ENCODE peak calls at places on chromosomes 5 and 9, in four cellular contexts. I, G, D and J are unnamed samples.

GRCh38 chr9:106731910-106732309 is 131.1 kb upstream of the ZNF462 start:
- DNase-seq in I (no peak), G (no peak), D (no peak), J (no peak)

GRCh38 chr5:77076961-77077820 is 9.9 kb downstream of the ZBED3 start:
- DNase-seq in I (no peak), G (no peak), D (no peak), J (no peak)

GRCh38 chr9:130364619-130365322 is 80.0 kb upstream of the ASS1 start:
- DNase-seq in I (no peak), G (no peak), D (no peak), J (no peak)

GRCh38 chr9:133160742-133161541 is 2.8 kb downstream of the GBGT1 start:
- DNase-seq in I (peak), G (no peak), D (no peak), J (peak)

GRCh38 chr9:94860678-94861588 is 134.4 kb downstream of the AOPEP start:
- DNase-seq in I (no peak), G (no peak), D (peak), J (no peak)

GRCh38 chr9:136284311-136284710 is 19.6 kb downstream of the CCDC187 start:
- DNase-seq in I (no peak), G (no peak), D (no peak), J (no peak)

GRCh38 chr5:111453747-111454146 is 58.6 kb downstream of the STARD4 start:
- DNase-seq in I (no peak), G (no peak), D (no peak), J (peak)

GRCh38 chr9:26426732-26427131 is 465.9 kb downstream of the CAAP1 start:
- DNase-seq in I (no peak), G (peak), D (no peak), J (no peak)

GRCh38 chr9:3526903-3527652 is 1.3 kb upstream of the RFX3 start:
- DNase-seq in I (peak), G (no peak), D (no peak), J (peak)

GRCh38 chr5:77222722-77223121 is 12.2 kb downstream of the PDE8B start:
- DNase-seq in I (no peak), G (no peak), D (no peak), J (no peak)

GRCh38 chr5:125559296-125559695 is 812.9 kb upstream of the ZNF608 start:
- DNase-seq in I (no peak), G (no peak), D (no peak), J (no peak)

GRCh38 chr5:138520971-138521370 is 22.1 kb downstream of the ETF1 start:
- DNase-seq in I (no peak), G (no peak), D (no peak), J (no peak)

GRCh38 chr9:33374634-33375237 is 27.6 kb downstream of the AQP7 start:
- DNase-seq in I (peak), G (no peak), D (no peak), J (peak)

GRCh38 chr9:111274737-111275136 is 55.3 kb downstream of the OR2K2 start:
- DNase-seq in I (no peak), G (no peak), D (no peak), J (no peak)

GRCh38 chr9:135095470-135096407 is 8.3 kb downstream of the OLFM1 start:
- DNase-seq in I (no peak), G (no peak), D (no peak), J (no peak)

GRCh38 chr9:135101068-135101410 is 13.6 kb downstream of the OLFM1 start:
- DNase-seq in I (no peak), G (no peak), D (no peak), J (no peak)

GRCh38 chr9:135096408-135096885 is 9.0 kb downstream of the OLFM1 start:
- DNase-seq in I (no peak), G (no peak), D (no peak), J (no peak)

GRCh38 chr9:135100241-135101067 is 13.0 kb downstream of the OLFM1 start:
- DNase-seq in I (no peak), G (no peak), D (no peak), J (no peak)

DNA sequence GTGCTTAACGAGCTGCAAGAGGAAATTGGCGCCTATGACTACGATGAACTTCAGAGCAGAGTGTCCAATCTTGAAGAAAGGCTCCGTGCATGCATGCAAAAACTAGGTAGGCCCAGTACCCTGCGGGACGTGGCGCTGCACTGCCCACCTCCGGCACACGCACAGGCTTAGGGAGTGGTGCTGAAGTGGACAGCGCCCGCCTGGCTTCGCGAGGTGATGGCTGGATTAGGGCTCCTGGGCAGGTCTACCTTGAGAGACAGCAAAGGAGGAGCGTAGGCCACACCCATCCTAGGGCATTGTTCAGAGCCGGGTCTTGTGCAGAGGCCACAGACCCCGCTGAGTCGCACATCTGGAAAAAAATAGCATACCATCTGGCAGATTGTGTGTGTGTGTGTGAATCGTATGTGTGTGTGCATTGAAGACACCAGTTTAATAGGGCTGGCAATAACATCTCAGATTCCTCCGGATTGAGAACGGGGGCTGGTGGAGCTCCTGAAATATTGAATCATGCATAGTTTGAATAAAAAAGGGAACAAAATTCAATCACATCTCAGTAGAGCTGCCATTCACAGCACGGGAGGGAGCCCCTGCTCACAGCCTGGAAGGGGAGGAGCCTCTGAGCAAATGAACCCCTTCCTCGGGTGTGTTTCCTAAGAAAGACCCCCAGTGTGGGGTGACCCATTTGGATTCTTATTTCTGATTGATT is 11.1 kb downstream of the OLFM1 start:
- DNase-seq in I (no peak), G (peak), D (no peak), J (peak)
- TF ChIP-seq SP1 in I (no peak), G (no peak), D (no peak), J (no peak)

GRCh38 chr5:152092580-152092979 is 167.9 kb upstream of the GLRA1 start:
- DNase-seq in I (no peak), G (no peak), D (no peak), J (no peak)

GRCh38 chr5:152102057-152102456 is 177.4 kb upstream of the GLRA1 start:
- DNase-seq in I (no peak), G (no peak), D (no peak), J (no peak)

GRCh38 chr5:152094076-152094475 is 169.4 kb upstream of the GLRA1 start:
- DNase-seq in I (no peak), G (no peak), D (no peak), J (no peak)

DNA sequence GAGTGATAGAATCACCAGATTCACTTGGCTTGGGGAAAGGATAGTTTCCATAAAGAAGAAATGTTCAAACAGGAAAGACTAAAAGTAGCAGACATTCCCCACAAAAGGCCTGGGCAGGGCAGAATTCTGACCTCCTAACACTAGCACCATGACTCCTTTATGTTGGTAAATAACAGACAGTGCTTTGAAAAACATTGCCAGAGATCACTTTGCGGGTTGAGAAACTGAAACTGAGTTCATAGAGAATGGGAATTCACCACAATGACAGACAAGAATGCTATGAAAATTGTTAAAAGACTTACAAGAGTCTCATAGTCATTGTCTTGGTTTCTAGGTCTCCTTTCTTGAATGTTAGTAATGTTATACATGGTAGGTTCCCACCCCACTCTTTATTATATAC is 172.5 kb upstream of the GLRA1 start:
- DNase-seq in I (no peak), G (no peak), D (no peak), J (no peak)
- TF ChIP-seq SUZ12 in I (no peak), G (no peak), D (no peak), J (no peak)

GRCh38 chr5:41532485-41532884 is 22.1 kb upstream of the PLCXD3 start:
- DNase-seq in I (no peak), G (no peak), D (no peak), J (no peak)

GRCh38 chr5:41522193-41522786 is 11.9 kb upstream of the PLCXD3 start:
- DNase-seq in I (no peak), G (no peak), D (no peak), J (no peak)

GRCh38 chr5:41524174-41524573 is 13.8 kb upstream of the PLCXD3 start:
- DNase-seq in I (no peak), G (no peak), D (no peak), J (no peak)

GRCh38 chr5:41526699-41527098 is 16.3 kb upstream of the PLCXD3 start:
- DNase-seq in I (no peak), G (no peak), D (no peak), J (no peak)

DNA sequence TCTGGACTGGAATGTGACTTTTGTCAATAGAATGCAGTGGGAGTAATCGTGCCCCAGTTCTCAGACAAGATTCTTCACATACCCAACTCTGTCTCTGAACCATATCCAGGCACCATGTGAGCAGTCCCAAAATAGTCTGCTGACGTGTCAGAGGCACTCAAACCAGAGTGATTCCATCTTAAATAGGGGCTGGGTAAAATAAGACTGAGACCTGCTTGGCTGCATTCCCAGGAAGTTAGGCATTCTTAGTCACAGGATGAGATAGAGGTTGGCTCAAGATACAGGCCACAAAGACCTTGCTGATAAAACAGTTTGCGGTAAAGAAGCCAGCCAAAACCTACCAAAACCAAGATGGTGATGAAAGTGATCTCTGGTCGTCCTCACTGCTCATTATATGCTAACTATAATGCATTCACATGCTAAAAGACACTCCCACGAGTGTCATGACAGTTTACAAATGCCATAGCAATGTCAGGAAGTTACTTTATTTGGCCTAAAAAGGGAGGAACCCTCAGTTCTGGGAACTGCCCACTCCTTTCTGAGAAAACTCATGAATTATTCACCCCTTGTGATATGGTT is 16.9 kb upstream of the PLCXD3 start:
- DNase-seq in I (no peak), G (no peak), D (no peak), J (no peak)
- TF ChIP-seq SP1 in I (no peak), G (no peak), D (no peak), J (no peak)

GRCh38 chr5:178284095-178284675 is 51.6 kb upstream of the PHYKPL start:
- DNase-seq in I (no peak), G (no peak), D (no peak), J (no peak)
- TF ChIP-seq SUZ12 in I (no peak), G (no peak), D (no peak), J (no peak)

GRCh38 chr5:7393921-7394799 is 1.8 kb upstream of the ADCY2 start:
- DNase-seq in I (no peak), G (no peak), D (no peak), J (no peak)

GRCh38 chr5:7392401-7393024 is 3.4 kb upstream of the ADCY2 start:
- DNase-seq in I (peak), G (peak), D (no peak), J (no peak)

GRCh38 chr5:7388553-7388952 is 7.4 kb upstream of the ADCY2 start:
- DNase-seq in I (no peak), G (no peak), D (no peak), J (no peak)

GRCh38 chr5:7391688-7392400 is 4.1 kb upstream of the ADCY2 start:
- DNase-seq in I (no peak), G (no peak), D (no peak), J (no peak)

DNA sequence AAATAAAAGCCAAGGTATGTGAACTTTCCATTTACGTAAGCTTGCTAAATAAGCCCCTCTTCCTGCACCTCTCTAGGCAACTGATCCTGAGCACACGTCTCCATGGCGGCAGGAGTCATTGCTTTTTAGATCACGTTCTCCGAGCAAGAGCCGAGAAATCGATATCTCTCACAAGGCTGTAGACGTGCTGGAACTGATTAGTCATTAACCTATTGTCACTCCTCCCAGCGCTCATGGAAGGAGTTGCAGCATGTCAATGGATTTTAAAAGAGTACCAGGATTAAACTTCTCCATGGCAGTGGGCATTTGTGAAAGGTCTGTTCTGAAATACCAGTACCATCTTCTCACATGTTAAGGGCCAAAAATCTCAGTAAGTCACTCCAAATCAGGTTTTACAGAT is 4.7 kb upstream of the ADCY2 start:
- DNase-seq in I (peak), G (no peak), D (no peak), J (no peak)
- TF ChIP-seq SP1 in I (no peak), G (no peak), D (no peak), J (no peak)